ENCODE peak calls at places on chromosome 12, in five cellular contexts. R, C, T, N and L are unnamed samples.

GRCh38 chr12:48286665-48287064 is 64.1 kb downstream of the ZNF641 start:
- DNase-seq in R (no peak), C (no peak), T (peak; percentile 38), N (no peak), L (peak; percentile 12)

GRCh38 chr12:85725991-85726390 is 110.2 kb downstream of the RASSF9 start:
- DNase-seq in R (peak; percentile 57), C (no peak), T (no peak), N (no peak), L (no peak)

GRCh38 chr12:26121323-26121740 is 3.5 kb downstream of the BHLHE41 start:
- DNase-seq in R (no peak), C (no peak), T (no peak), N (no peak), L (no peak)

GRCh38 chr12:52969828-52970569 is 21.1 kb downstream of the KRT18 start:
- DNase-seq in R (no peak), C (no peak), T (no peak), N (no peak), L (no peak)

GRCh38 chr12:104669851-104670337 is 213.1 kb downstream of the CHST11 start:
- DNase-seq in R (no peak), C (peak; percentile 48), T (no peak), N (no peak), L (no peak)

GRCh38 chr12:15997910-15998309 is 86.8 kb downstream of the DERA start:
- DNase-seq in R (no peak), C (no peak), T (no peak), N (no peak), L (no peak)

GRCh38 chr12:114018669-114019068 is 52.5 kb upstream of the RBM19 start:
- DNase-seq in R (no peak), C (no peak), T (no peak), N (no peak), L (no peak)

GRCh38 chr12:108972226-108972757 is 48.6 kb downstream of the SVOP start:
- DNase-seq in R (no peak), C (no peak), T (no peak), N (no peak), L (no peak)

GRCh38 chr12:57993030-57993429 is 51.7 kb downstream of the ATP23 start:
- DNase-seq in R (peak; percentile 62), C (peak; percentile 15), T (no peak), N (no peak), L (no peak)

GRCh38 chr12:89636054-89636775 is 72.4 kb downstream of the ATP2B1 start:
- DNase-seq in R (peak; percentile 33), C (peak; percentile 51), T (no peak), N (no peak), L (no peak)